ENCODE peak calls at places on chromosomes 1 and 21, in four cellular contexts. M is small intestine, O is NCI-H1417, F is endodermal cell. V is an unnamed sample.

GRCh38 chr1:18901952-18902522 is 318 bp downstream of the ALDH4A1 start:
- DNase-seq in M (no peak), O (peak), F (no peak), V (no peak)

GRCh38 chr1:67723620-67724019 is 38.6 kb downstream of the GADD45A start:
- DNase-seq in M (peak), O (no peak), F (no peak), V (no peak)

GRCh38 chr21:42042651-42043050 is 28.5 kb upstream of the UMODL1 start:
- DNase-seq in M (no peak), O (no peak), F (no peak), V (no peak)

GRCh38 chr1:32989160-32989894 is 24.7 kb upstream of the RNF19B start:
- DNase-seq in M (no peak), O (no peak), F (peak), V (no peak)

GRCh38 chr1:6163973-6164617 is 16.0 kb downstream of the CHD5 start:
- DNase-seq in M (no peak), O (peak), F (no peak), V (no peak)

GRCh38 chr1:226737819-226738420 is 1.2 kb downstream of the ITPKB start:
- DNase-seq in M (peak), O (peak), F (peak), V (peak)

GRCh38 chr1:26913754-26914619 is at the start of gene NR0B2:
- DNase-seq in M (peak), O (peak), F (peak), V (no peak)

GRCh38 chr21:36063375-36064084 is 3.2 kb upstream of the SETD4 start:
- DNase-seq in M (no peak), O (no peak), F (no peak), V (no peak)

GRCh38 chr1:184405743-184406142 is 18.9 kb downstream of the C1orf21 start:
- DNase-seq in M (no peak), O (no peak), F (no peak), V (no peak)

GRCh38 chr1:37267111-37267835 is 207.1 kb upstream of the ZC3H12A start:
- DNase-seq in M (no peak), O (peak), F (no peak), V (no peak)

GRCh38 chr1:36081926-36082485 is 1.9 kb upstream of the TEKT2 start:
- DNase-seq in M (no peak), O (no peak), F (no peak), V (no peak)

GRCh38 chr1:42221952-42222606 is 57.5 kb upstream of the GUCA2A start:
- DNase-seq in M (no peak), O (no peak), F (no peak), V (no peak)

GRCh38 chr1:12245733-12246132 is 15.9 kb downstream of the VPS13D start:
- DNase-seq in M (no peak), O (no peak), F (no peak), V (no peak)

GRCh38 chr1:5938068-5938740 is 54.0 kb downstream of the NPHP4 start:
- DNase-seq in M (no peak), O (no peak), F (no peak), V (no peak)

GRCh38 chr1:11787251-11787803 is 18.4 kb downstream of the MTHFR start:
- DNase-seq in M (peak), O (peak), F (peak), V (no peak)

GRCh38 chr1:8075511-8076051 is 49.5 kb upstream of the ERRFI1 start:
- DNase-seq in M (no peak), O (no peak), F (no peak), V (no peak)

GRCh38 chr1:14912831-14913230 is 240.7 kb upstream of the TMEM51 start:
- DNase-seq in M (no peak), O (peak), F (no peak), V (no peak)

GRCh38 chr21:35473496-35473895 is 424.4 kb upstream of the RUNX1 start:
- DNase-seq in M (no peak), O (no peak), F (no peak), V (no peak)